ENCODE peak calls at places on chromosomes 16 and 17, in ten cellular contexts. One of them, this sample, is unnamed.

GRCh38 chr17:66930933-66931332 is 33.6 kb upstream of the CACNG4 start:
- DNase-seq in lung: no peak
- DNase-seq in fibroblast of pulmonary artery: no peak
- DNase-seq in thoracic aorta: no peak
- DNase-seq in fibroblast of lung: no peak
- DNase-seq in left ventricle myocardium inferior: no peak
- DNase-seq in neural progenitor cell: no peak
- DNase-seq in osteoblast: no peak
- DNase-seq in CD8-positive, alpha-beta T cell: no peak
- DNase-seq in AG10803: no peak
- DNase-seq in this sample: no peak

GRCh38 chr17:77042688-77043330 is 98.0 kb upstream of the SEC14L1 start:
- DNase-seq in AG10803: no peak
- DNase-seq in fibroblast of lung: no peak
- DNase-seq in osteoblast: no peak
- DNase-seq in thoracic aorta: no peak
- DNase-seq in neural progenitor cell: no peak
- DNase-seq in CD8-positive, alpha-beta T cell: no peak
- DNase-seq in lung: no peak
- DNase-seq in left ventricle myocardium inferior: no peak
- DNase-seq in fibroblast of pulmonary artery: no peak
- DNase-seq in this sample: no peak

GRCh38 chr16:12729448-12729847 is 74.2 kb downstream of the CPPED1 start:
- DNase-seq in fibroblast of pulmonary artery: peak; percentile 50
- DNase-seq in fibroblast of lung: peak; percentile 72
- DNase-seq in neural progenitor cell: no peak
- DNase-seq in left ventricle myocardium inferior: no peak
- DNase-seq in AG10803: peak; percentile 69
- DNase-seq in lung: no peak
- DNase-seq in osteoblast: peak; percentile 90
- DNase-seq in thoracic aorta: no peak
- DNase-seq in CD8-positive, alpha-beta T cell: no peak
- DNase-seq in this sample: peak; percentile 76

GRCh38 chr17:42387221-42387657 is 1.0 kb downstream of the STAT3 start:
- DNase-seq in thoracic aorta: no peak
- DNase-seq in left ventricle myocardium inferior: no peak
- DNase-seq in fibroblast of pulmonary artery: peak; percentile 95
- DNase-seq in CD8-positive, alpha-beta T cell: no peak
- DNase-seq in neural progenitor cell: no peak
- DNase-seq in AG10803: peak; percentile 74
- DNase-seq in fibroblast of lung: peak; percentile 76
- DNase-seq in osteoblast: peak; percentile 80
- DNase-seq in lung: peak; percentile 61
- DNase-seq in this sample: peak; percentile 84

GRCh38 chr17:36463916-36464764 is 22.3 kb upstream of the ZNHIT3 start:
- DNase-seq in neural progenitor cell: peak; percentile 98
- DNase-seq in CD8-positive, alpha-beta T cell: no peak
- DNase-seq in osteoblast: peak; percentile 96
- DNase-seq in fibroblast of pulmonary artery: peak; percentile 75
- DNase-seq in left ventricle myocardium inferior: peak; percentile 40
- DNase-seq in fibroblast of lung: peak; percentile 75
- DNase-seq in AG10803: peak; percentile 72
- DNase-seq in thoracic aorta: no peak
- DNase-seq in lung: peak; percentile 41
- DNase-seq in this sample: peak; percentile 79

GRCh38 chr16:56041556-56042140 is 149.6 kb upstream of the GNAO1 start:
- DNase-seq in left ventricle myocardium inferior: no peak
- DNase-seq in osteoblast: no peak
- DNase-seq in lung: no peak
- DNase-seq in fibroblast of lung: no peak
- DNase-seq in thoracic aorta: no peak
- DNase-seq in neural progenitor cell: peak; percentile 76
- DNase-seq in fibroblast of pulmonary artery: no peak
- DNase-seq in CD8-positive, alpha-beta T cell: no peak
- DNase-seq in AG10803: no peak
- DNase-seq in this sample: peak; percentile 2

GRCh38 chr17:43661699-43662431 is at the start of gene MEOX1:
- DNase-seq in lung: no peak
- DNase-seq in fibroblast of pulmonary artery: peak; percentile 54
- DNase-seq in fibroblast of lung: peak; percentile 89
- DNase-seq in thoracic aorta: no peak
- DNase-seq in left ventricle myocardium inferior: no peak
- DNase-seq in osteoblast: peak; percentile 96
- DNase-seq in AG10803: peak; percentile 50
- DNase-seq in CD8-positive, alpha-beta T cell: no peak
- DNase-seq in neural progenitor cell: no peak
- DNase-seq in this sample: peak; percentile 60

GRCh38 chr17:73020110-73020509 is 72.4 kb downstream of the SLC39A11 start:
- DNase-seq in thoracic aorta: no peak
- DNase-seq in left ventricle myocardium inferior: no peak
- DNase-seq in neural progenitor cell: no peak
- DNase-seq in lung: no peak
- DNase-seq in fibroblast of lung: no peak
- DNase-seq in fibroblast of pulmonary artery: no peak
- DNase-seq in CD8-positive, alpha-beta T cell: no peak
- DNase-seq in AG10803: no peak
- DNase-seq in osteoblast: no peak
- DNase-seq in this sample: no peak

GRCh38 chr17:57902800-57903759 is 52.1 kb downstream of the CUEDC1 start:
- DNase-seq in CD8-positive, alpha-beta T cell: no peak
- DNase-seq in left ventricle myocardium inferior: peak; percentile 87
- DNase-seq in fibroblast of lung: peak; percentile 90
- DNase-seq in osteoblast: peak; percentile 97
- DNase-seq in AG10803: peak; percentile 91
- DNase-seq in fibroblast of pulmonary artery: peak; percentile 85
- DNase-seq in neural progenitor cell: no peak
- DNase-seq in thoracic aorta: peak; percentile 90
- DNase-seq in lung: peak; percentile 94
- DNase-seq in this sample: peak; percentile 90

GRCh38 chr16:10065014-10065413 is 117.2 kb downstream of the GRIN2A start:
- DNase-seq in fibroblast of pulmonary artery: no peak
- DNase-seq in CD8-positive, alpha-beta T cell: no peak
- DNase-seq in fibroblast of lung: no peak
- DNase-seq in AG10803: no peak
- DNase-seq in left ventricle myocardium inferior: no peak
- DNase-seq in thoracic aorta: no peak
- DNase-seq in lung: no peak
- DNase-seq in osteoblast: no peak
- DNase-seq in neural progenitor cell: no peak
- DNase-seq in this sample: no peak

GRCh38 chr16:1890024-1890700 is 18.2 kb upstream of the MEIOB start:
- DNase-seq in fibroblast of pulmonary artery: no peak
- DNase-seq in AG10803: no peak
- DNase-seq in osteoblast: no peak
- DNase-seq in lung: no peak
- DNase-seq in CD8-positive, alpha-beta T cell: no peak
- DNase-seq in thoracic aorta: no peak
- DNase-seq in neural progenitor cell: no peak
- DNase-seq in left ventricle myocardium inferior: no peak
- DNase-seq in fibroblast of lung: no peak
- DNase-seq in this sample: no peak

DNA sequence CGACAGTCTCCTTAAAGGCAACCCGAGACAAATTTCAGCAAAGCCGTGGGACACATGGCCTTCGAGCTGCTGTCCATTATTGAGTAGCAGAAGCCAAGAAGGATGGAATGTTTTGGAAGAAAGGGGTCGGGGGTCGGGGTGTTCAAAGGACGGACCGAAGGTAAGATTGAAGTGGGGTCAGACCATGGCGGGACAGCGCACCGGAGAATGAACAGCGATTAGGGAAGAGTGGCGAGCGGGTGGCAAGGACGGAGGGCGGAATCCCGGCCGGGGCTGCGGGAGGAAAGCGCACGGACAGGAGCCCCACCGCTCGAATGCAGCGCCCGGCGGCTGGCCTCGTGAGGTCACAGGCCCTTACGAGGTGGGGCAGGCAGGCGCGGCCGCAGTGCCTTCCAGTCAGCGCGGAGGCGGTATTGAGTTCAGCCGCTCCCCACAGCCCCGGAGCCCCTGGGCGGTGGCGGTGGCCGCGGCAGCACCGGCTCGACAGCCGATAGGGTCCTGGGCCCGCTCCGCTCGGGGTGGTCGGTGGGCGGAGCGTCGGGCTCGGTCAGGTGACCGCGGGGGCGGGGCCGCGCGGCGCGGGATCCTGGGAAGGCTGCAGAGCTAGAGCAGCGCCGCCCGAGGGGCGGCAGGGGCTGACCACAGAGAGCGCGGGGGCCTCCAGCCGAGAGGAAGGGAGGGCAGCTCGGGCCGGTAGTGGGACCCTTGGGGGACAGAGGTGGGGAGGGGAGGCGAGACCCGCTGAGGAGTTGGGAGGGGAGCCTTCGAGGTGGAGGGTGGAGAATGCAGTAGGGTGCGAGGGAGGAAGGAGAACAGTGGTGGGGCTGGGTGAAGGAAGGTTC is at the start of gene EFCAB13:
- DNase-seq in AG10803: peak; percentile 79
- DNase-seq in neural progenitor cell: peak; percentile 95
- DNase-seq in fibroblast of pulmonary artery: peak; percentile 86
- DNase-seq in lung: peak; percentile 85
- DNase-seq in thoracic aorta: peak; percentile 83
- DNase-seq in CD8-positive, alpha-beta T cell: peak; percentile 55
- DNase-seq in left ventricle myocardium inferior: peak; percentile 89
- DNase-seq in fibroblast of lung: peak; percentile 81
- DNase-seq in osteoblast: peak; percentile 94
- DNase-seq in this sample: peak; percentile 85
- TF ChIP-seq CTCF in AG10803: no peak
- TF ChIP-seq CTCF in neural progenitor cell: peak; percentile 40
- TF ChIP-seq CTCF in fibroblast of pulmonary artery: no peak
- TF ChIP-seq CTCF in lung: no peak
- TF ChIP-seq CTCF in thoracic aorta: peak; percentile 34
- TF ChIP-seq CTCF in CD8-positive, alpha-beta T cell: peak; percentile 12
- TF ChIP-seq CTCF in left ventricle myocardium inferior: peak; percentile 54
- TF ChIP-seq CTCF in fibroblast of lung: no peak
- TF ChIP-seq CTCF in osteoblast: no peak
- TF ChIP-seq CTCF in this sample: peak; percentile 2

DNA sequence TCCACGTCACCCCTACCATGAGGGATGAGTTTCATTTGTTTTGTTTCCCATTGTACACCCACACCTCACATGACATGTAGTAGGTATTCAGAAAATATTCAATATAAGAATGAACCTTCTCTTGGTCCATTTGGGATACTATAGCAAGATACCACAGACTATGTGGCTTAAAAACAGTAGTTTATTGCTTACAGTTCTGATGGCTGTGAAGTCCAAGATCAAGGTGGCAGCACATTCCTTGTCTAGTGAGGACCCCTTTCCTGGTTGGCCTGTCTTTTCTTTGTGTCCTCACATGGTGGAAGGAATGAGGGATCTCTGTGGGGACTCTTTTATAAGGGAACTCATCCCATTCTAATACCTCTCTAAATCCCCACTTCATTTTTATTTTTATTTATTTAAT is 36.2 kb upstream of the CRYM start:
- DNase-seq in osteoblast: no peak
- DNase-seq in fibroblast of lung: no peak
- DNase-seq in fibroblast of pulmonary artery: no peak
- DNase-seq in lung: no peak
- DNase-seq in neural progenitor cell: no peak
- DNase-seq in AG10803: no peak
- DNase-seq in left ventricle myocardium inferior: no peak
- DNase-seq in thoracic aorta: no peak
- DNase-seq in CD8-positive, alpha-beta T cell: no peak
- DNase-seq in this sample: no peak
- H3K4me3 ChIP-seq in osteoblast: no peak overlapping the region
- H3K4me3 ChIP-seq in fibroblast of lung: no peak overlapping the region
- H3K4me3 ChIP-seq in fibroblast of pulmonary artery: no peak overlapping the region
- H3K4me3 ChIP-seq in lung: no peak overlapping the region
- H3K4me3 ChIP-seq in neural progenitor cell: no peak overlapping the region
- H3K4me3 ChIP-seq in AG10803: no peak overlapping the region
- H3K4me3 ChIP-seq in left ventricle myocardium inferior: no peak overlapping the region
- H3K4me3 ChIP-seq in thoracic aorta: no peak overlapping the region
- H3K4me3 ChIP-seq in CD8-positive, alpha-beta T cell: no peak overlapping the region
- H3K4me3 ChIP-seq in this sample: no peak overlapping the region

GRCh38 chr17:81898029-81898866 is 3.8 kb upstream of the NPB start:
- DNase-seq in thoracic aorta: no peak
- DNase-seq in left ventricle myocardium inferior: no peak
- DNase-seq in fibroblast of pulmonary artery: peak; percentile 62
- DNase-seq in lung: no peak
- DNase-seq in neural progenitor cell: no peak
- DNase-seq in AG10803: peak; percentile 89
- DNase-seq in fibroblast of lung: peak; percentile 94
- DNase-seq in CD8-positive, alpha-beta T cell: no peak
- DNase-seq in osteoblast: peak; percentile 99
- DNase-seq in this sample: peak; percentile 62
- TF ChIP-seq CTCF in thoracic aorta: no peak
- TF ChIP-seq CTCF in left ventricle myocardium inferior: no peak
- TF ChIP-seq CTCF in fibroblast of pulmonary artery: no peak
- TF ChIP-seq CTCF in lung: no peak
- TF ChIP-seq CTCF in neural progenitor cell: no peak
- TF ChIP-seq CTCF in AG10803: no peak
- TF ChIP-seq CTCF in fibroblast of lung: no peak
- TF ChIP-seq CTCF in CD8-positive, alpha-beta T cell: no peak
- TF ChIP-seq CTCF in osteoblast: no peak
- TF ChIP-seq CTCF in this sample: no peak

DNA sequence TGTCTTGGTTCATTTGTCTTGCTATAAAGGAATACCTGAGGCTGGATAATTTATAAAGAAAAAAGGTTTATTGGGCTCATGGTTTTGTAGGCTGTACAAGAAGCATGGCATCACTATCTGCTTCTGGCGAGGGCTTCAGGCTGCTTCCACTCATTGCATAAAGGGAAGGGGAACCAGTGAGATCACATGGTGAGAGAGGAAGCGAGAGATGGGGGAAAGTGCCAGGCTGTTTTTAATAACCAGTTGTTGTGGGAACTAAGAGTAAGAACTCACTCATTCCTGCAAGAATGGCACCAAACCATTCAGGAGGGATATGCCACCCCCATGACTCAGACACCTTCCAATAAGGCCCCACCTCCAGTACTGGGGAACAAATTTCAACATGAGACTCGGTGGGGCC is 24.3 kb downstream of the SPECC1 start:
- DNase-seq in fibroblast of pulmonary artery: no peak
- DNase-seq in fibroblast of lung: no peak
- DNase-seq in CD8-positive, alpha-beta T cell: no peak
- DNase-seq in lung: no peak
- DNase-seq in osteoblast: no peak
- DNase-seq in neural progenitor cell: no peak
- DNase-seq in thoracic aorta: no peak
- DNase-seq in AG10803: no peak
- DNase-seq in left ventricle myocardium inferior: no peak
- DNase-seq in this sample: no peak
- H3K4me3 ChIP-seq in fibroblast of pulmonary artery: no peak overlapping the region
- H3K4me3 ChIP-seq in fibroblast of lung: no peak overlapping the region
- H3K4me3 ChIP-seq in CD8-positive, alpha-beta T cell: no peak overlapping the region
- H3K4me3 ChIP-seq in lung: no peak overlapping the region
- H3K4me3 ChIP-seq in osteoblast: no peak overlapping the region
- H3K4me3 ChIP-seq in neural progenitor cell: no peak overlapping the region
- H3K4me3 ChIP-seq in thoracic aorta: no peak overlapping the region
- H3K4me3 ChIP-seq in AG10803: no peak overlapping the region
- H3K4me3 ChIP-seq in left ventricle myocardium inferior: no peak overlapping the region
- H3K4me3 ChIP-seq in this sample: no peak overlapping the region